ENCODE peak calls at places on chromosomes 6 and 20, in five cellular contexts. One of them, this sample, is unnamed.

GRCh38 chr6:125095501-125096301 is 57.9 kb upstream of the TPD52L1 start:
- DNase-seq in IMR-90: peak; percentile 76
- DNase-seq in choroid plexus epithelial cell: peak; percentile 75
- DNase-seq in fibroblast of lung: peak; percentile 85
- DNase-seq in fibroblast of the aortic adventitia: peak; percentile 82
- DNase-seq in this sample: peak; percentile 65

GRCh38 chr6:152221806-152222628 is 414.5 kb downstream of the ESR1 start:
- DNase-seq in choroid plexus epithelial cell: peak; percentile 4
- DNase-seq in fibroblast of lung: no peak
- DNase-seq in fibroblast of the aortic adventitia: no peak
- DNase-seq in IMR-90: no peak
- DNase-seq in this sample: no peak

GRCh38 chr6:35568967-35569606 is 56.4 kb upstream of the TULP1 start:
- DNase-seq in IMR-90: no peak
- DNase-seq in fibroblast of the aortic adventitia: no peak
- DNase-seq in fibroblast of lung: peak; percentile 64
- DNase-seq in choroid plexus epithelial cell: peak; percentile 66
- DNase-seq in this sample: peak; percentile 24

GRCh38 chr6:53252177-53252692 is 96.5 kb downstream of the ELOVL5 start:
- DNase-seq in fibroblast of the aortic adventitia: no peak
- DNase-seq in IMR-90: no peak
- DNase-seq in choroid plexus epithelial cell: no peak
- DNase-seq in fibroblast of lung: no peak
- DNase-seq in this sample: no peak

GRCh38 chr6:91539451-91539850 is 952.6 kb upstream of the MAP3K7 start:
- DNase-seq in choroid plexus epithelial cell: no peak
- DNase-seq in fibroblast of the aortic adventitia: no peak
- DNase-seq in fibroblast of lung: no peak
- DNase-seq in IMR-90: no peak
- DNase-seq in this sample: no peak

GRCh38 chr20:13953227-13953626 is 37.2 kb downstream of the SEL1L2 start:
- DNase-seq in choroid plexus epithelial cell: no peak
- DNase-seq in IMR-90: no peak
- DNase-seq in fibroblast of the aortic adventitia: no peak
- DNase-seq in fibroblast of lung: no peak
- DNase-seq in this sample: no peak

GRCh38 chr6:71419954-71420692 is 131.5 kb downstream of the OGFRL1 start:
- DNase-seq in choroid plexus epithelial cell: peak; percentile 35
- DNase-seq in fibroblast of the aortic adventitia: no peak
- DNase-seq in IMR-90: peak; percentile 35
- DNase-seq in fibroblast of lung: peak; percentile 38
- DNase-seq in this sample: peak; percentile 56

GRCh38 chr6:41939091-41939847 is 2.3 kb downstream of the CCND3 start:
- DNase-seq in IMR-90: peak; percentile 43
- DNase-seq in fibroblast of lung: peak; percentile 68
- DNase-seq in fibroblast of the aortic adventitia: peak; percentile 52
- DNase-seq in choroid plexus epithelial cell: peak; percentile 53
- DNase-seq in this sample: peak; percentile 30

GRCh38 chr6:104182811-104183210 is 676.9 kb downstream of the HACE1 start:
- DNase-seq in choroid plexus epithelial cell: peak; percentile 77
- DNase-seq in fibroblast of lung: no peak
- DNase-seq in IMR-90: no peak
- DNase-seq in fibroblast of the aortic adventitia: no peak
- DNase-seq in this sample: peak; percentile 55

GRCh38 chr6:41548098-41548840 is 2.1 kb downstream of the FOXP4 start:
- DNase-seq in fibroblast of the aortic adventitia: no peak
- DNase-seq in IMR-90: no peak
- DNase-seq in choroid plexus epithelial cell: no peak
- DNase-seq in fibroblast of lung: no peak
- DNase-seq in this sample: no peak

GRCh38 chr6:104402572-104402971 is 457.1 kb downstream of the HACE1 start:
- DNase-seq in choroid plexus epithelial cell: no peak
- DNase-seq in fibroblast of lung: no peak
- DNase-seq in IMR-90: no peak
- DNase-seq in fibroblast of the aortic adventitia: no peak
- DNase-seq in this sample: no peak

GRCh38 chr6:31896493-31896855 is 1.0 kb downstream of the EHMT2 start:
- DNase-seq in IMR-90: no peak
- DNase-seq in fibroblast of the aortic adventitia: no peak
- DNase-seq in fibroblast of lung: no peak
- DNase-seq in choroid plexus epithelial cell: no peak
- DNase-seq in this sample: no peak

GRCh38 chr6:31305674-31306219 is 33.9 kb upstream of the HLA-C start:
- DNase-seq in fibroblast of lung: no peak
- DNase-seq in fibroblast of the aortic adventitia: no peak
- DNase-seq in IMR-90: no peak
- DNase-seq in choroid plexus epithelial cell: no peak
- DNase-seq in this sample: no peak

GRCh38 chr6:2480267-2480966 is 235.0 kb upstream of the GMDS start:
- DNase-seq in fibroblast of the aortic adventitia: peak; percentile 28
- DNase-seq in IMR-90: no peak
- DNase-seq in choroid plexus epithelial cell: peak; percentile 28
- DNase-seq in fibroblast of lung: no peak
- DNase-seq in this sample: no peak

GRCh38 chr6:161922631-161923119 is 648.8 kb upstream of the AGPAT4 start:
- DNase-seq in choroid plexus epithelial cell: peak; percentile 84
- DNase-seq in fibroblast of lung: peak; percentile 87
- DNase-seq in IMR-90: peak; percentile 65
- DNase-seq in fibroblast of the aortic adventitia: no peak
- DNase-seq in this sample: peak; percentile 80

GRCh38 chr6:129543981-129544380 is 166.0 kb downstream of the ARHGAP18 start:
- DNase-seq in choroid plexus epithelial cell: peak; percentile 79
- DNase-seq in fibroblast of the aortic adventitia: peak; percentile 32
- DNase-seq in IMR-90: peak; percentile 46
- DNase-seq in fibroblast of lung: peak; percentile 30
- DNase-seq in this sample: peak; percentile 13

GRCh38 chr6:36130672-36131516 is 581 bp downstream of the MAPK13 start:
- DNase-seq in choroid plexus epithelial cell: peak; percentile 19
- DNase-seq in fibroblast of lung: no peak
- DNase-seq in fibroblast of the aortic adventitia: no peak
- DNase-seq in IMR-90: no peak
- DNase-seq in this sample: no peak

GRCh38 chr6:39646751-39647420 is 78.3 kb downstream of the KIF6 start:
- DNase-seq in fibroblast of the aortic adventitia: no peak
- DNase-seq in IMR-90: no peak
- DNase-seq in fibroblast of lung: no peak
- DNase-seq in choroid plexus epithelial cell: peak; percentile 3
- DNase-seq in this sample: no peak

GRCh38 chr20:35269055-35269781 is 8.7 kb downstream of the MMP24OS start:
- DNase-seq in IMR-90: peak; percentile 62
- DNase-seq in fibroblast of lung: peak; percentile 48
- DNase-seq in choroid plexus epithelial cell: peak; percentile 76
- DNase-seq in fibroblast of the aortic adventitia: peak; percentile 64
- DNase-seq in this sample: peak; percentile 56

GRCh38 chr20:61785567-61785816 is 280.2 kb downstream of the TAF4 start:
- DNase-seq in IMR-90: no peak
- DNase-seq in fibroblast of lung: no peak
- DNase-seq in choroid plexus epithelial cell: no peak
- DNase-seq in fibroblast of the aortic adventitia: no peak
- DNase-seq in this sample: no peak

GRCh38 chr6:2911171-2911570 is 8.1 kb upstream of the SERPINB9 start:
- DNase-seq in fibroblast of the aortic adventitia: no peak
- DNase-seq in choroid plexus epithelial cell: no peak
- DNase-seq in fibroblast of lung: no peak
- DNase-seq in IMR-90: no peak
- DNase-seq in this sample: no peak

GRCh38 chr6:158536891-158537798 is 22.7 kb upstream of the TMEM181 start:
- DNase-seq in fibroblast of the aortic adventitia: no peak
- DNase-seq in IMR-90: no peak
- DNase-seq in fibroblast of lung: peak; percentile 15
- DNase-seq in choroid plexus epithelial cell: no peak
- DNase-seq in this sample: no peak

GRCh38 chr20:7358670-7359069 is 581.6 kb downstream of the HAO1 start:
- DNase-seq in fibroblast of the aortic adventitia: no peak
- DNase-seq in choroid plexus epithelial cell: no peak
- DNase-seq in fibroblast of lung: no peak
- DNase-seq in IMR-90: no peak
- DNase-seq in this sample: no peak

GRCh38 chr20:35904982-35905663 is 49.2 kb downstream of the SCAND1 start:
- DNase-seq in choroid plexus epithelial cell: no peak
- DNase-seq in fibroblast of the aortic adventitia: no peak
- DNase-seq in IMR-90: no peak
- DNase-seq in fibroblast of lung: no peak
- DNase-seq in this sample: no peak

GRCh38 chr6:121999458-122000065 is 399.9 kb upstream of the HSF2 start:
- DNase-seq in IMR-90: no peak
- DNase-seq in choroid plexus epithelial cell: no peak
- DNase-seq in fibroblast of lung: no peak
- DNase-seq in fibroblast of the aortic adventitia: no peak
- DNase-seq in this sample: no peak

GRCh38 chr6:136803589-136803988 is 11.3 kb upstream of the MAP3K5 start:
- DNase-seq in fibroblast of the aortic adventitia: no peak
- DNase-seq in IMR-90: no peak
- DNase-seq in choroid plexus epithelial cell: no peak
- DNase-seq in fibroblast of lung: no peak
- DNase-seq in this sample: no peak

GRCh38 chr20:51360451-51361230 is 181.9 kb downstream of the NFATC2 start:
- DNase-seq in IMR-90: peak; percentile 100
- DNase-seq in fibroblast of the aortic adventitia: peak; percentile 92
- DNase-seq in choroid plexus epithelial cell: peak; percentile 99
- DNase-seq in fibroblast of lung: peak; percentile 98
- DNase-seq in this sample: peak; percentile 100

GRCh38 chr6:39906318-39906761 is 27.9 kb downstream of the MOCS1 start:
- DNase-seq in choroid plexus epithelial cell: no peak
- DNase-seq in fibroblast of lung: no peak
- DNase-seq in IMR-90: no peak
- DNase-seq in fibroblast of the aortic adventitia: no peak
- DNase-seq in this sample: no peak

GRCh38 chr20:10739575-10739974 is 65.8 kb upstream of the JAG1 start:
- DNase-seq in IMR-90: no peak
- DNase-seq in fibroblast of lung: peak; percentile 20
- DNase-seq in choroid plexus epithelial cell: peak; percentile 45
- DNase-seq in fibroblast of the aortic adventitia: peak; percentile 51
- DNase-seq in this sample: no peak

GRCh38 chr20:2311329-2311728 is 15.5 kb downstream of the TGM3 start:
- DNase-seq in fibroblast of lung: no peak
- DNase-seq in fibroblast of the aortic adventitia: no peak
- DNase-seq in choroid plexus epithelial cell: no peak
- DNase-seq in IMR-90: no peak
- DNase-seq in this sample: no peak
- H3K4me3 ChIP-seq in fibroblast of lung: no peak overlapping the region
- H3K4me3 ChIP-seq in fibroblast of the aortic adventitia: no peak overlapping the region
- H3K4me3 ChIP-seq in choroid plexus epithelial cell: no peak overlapping the region
- H3K4me3 ChIP-seq in IMR-90: no peak overlapping the region
- H3K4me3 ChIP-seq in this sample: no peak overlapping the region

DNA sequence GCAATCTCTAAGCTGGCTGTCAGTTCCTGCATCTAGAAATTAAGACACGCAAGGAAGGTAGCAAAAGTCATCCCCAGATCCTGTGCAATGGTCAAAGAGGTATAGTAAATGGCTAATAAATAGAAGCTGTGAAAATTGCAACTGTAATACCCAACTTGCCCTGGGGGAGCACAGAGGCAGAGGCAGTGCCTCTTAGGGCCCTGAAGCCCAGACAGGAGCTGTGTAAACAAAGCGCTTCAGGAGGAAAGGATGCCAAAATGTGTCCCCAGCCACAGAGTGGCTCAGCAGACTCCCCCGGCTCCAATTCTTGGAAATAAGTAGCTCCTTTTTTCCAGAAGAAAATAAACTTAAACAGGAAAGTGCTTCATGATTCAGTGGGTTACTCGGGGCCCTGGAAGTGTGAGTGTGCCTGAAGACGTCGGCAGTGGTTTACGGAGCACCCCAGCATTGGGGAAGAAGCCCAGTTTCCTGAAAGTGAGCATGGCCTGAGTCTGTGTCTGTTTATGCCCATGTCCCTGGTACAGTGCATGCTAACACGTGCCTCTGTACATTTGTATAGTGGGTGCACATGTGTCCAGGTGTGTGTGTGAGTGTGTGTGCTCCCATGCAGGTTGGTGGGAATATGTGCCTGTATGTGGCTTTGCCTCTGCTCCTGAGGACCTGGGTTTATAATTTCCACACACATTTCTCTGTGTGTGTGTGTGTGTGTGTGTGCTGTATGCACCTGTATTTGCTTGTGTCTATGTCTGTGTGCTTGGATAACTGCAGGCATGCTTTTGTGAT is 246.7 kb downstream of the MAFB start:
- DNase-seq in IMR-90: no peak
- DNase-seq in fibroblast of the aortic adventitia: peak; percentile 1
- DNase-seq in choroid plexus epithelial cell: peak; percentile 63
- DNase-seq in fibroblast of lung: peak; percentile 32
- DNase-seq in this sample: peak; percentile 19
- TF ChIP-seq CTCF in IMR-90: no peak
- TF ChIP-seq CTCF in fibroblast of the aortic adventitia: peak; percentile 15
- TF ChIP-seq CTCF in choroid plexus epithelial cell: peak; percentile 71
- TF ChIP-seq CTCF in fibroblast of lung: peak; percentile 39
- TF ChIP-seq CTCF in this sample: peak; percentile 22

DNA sequence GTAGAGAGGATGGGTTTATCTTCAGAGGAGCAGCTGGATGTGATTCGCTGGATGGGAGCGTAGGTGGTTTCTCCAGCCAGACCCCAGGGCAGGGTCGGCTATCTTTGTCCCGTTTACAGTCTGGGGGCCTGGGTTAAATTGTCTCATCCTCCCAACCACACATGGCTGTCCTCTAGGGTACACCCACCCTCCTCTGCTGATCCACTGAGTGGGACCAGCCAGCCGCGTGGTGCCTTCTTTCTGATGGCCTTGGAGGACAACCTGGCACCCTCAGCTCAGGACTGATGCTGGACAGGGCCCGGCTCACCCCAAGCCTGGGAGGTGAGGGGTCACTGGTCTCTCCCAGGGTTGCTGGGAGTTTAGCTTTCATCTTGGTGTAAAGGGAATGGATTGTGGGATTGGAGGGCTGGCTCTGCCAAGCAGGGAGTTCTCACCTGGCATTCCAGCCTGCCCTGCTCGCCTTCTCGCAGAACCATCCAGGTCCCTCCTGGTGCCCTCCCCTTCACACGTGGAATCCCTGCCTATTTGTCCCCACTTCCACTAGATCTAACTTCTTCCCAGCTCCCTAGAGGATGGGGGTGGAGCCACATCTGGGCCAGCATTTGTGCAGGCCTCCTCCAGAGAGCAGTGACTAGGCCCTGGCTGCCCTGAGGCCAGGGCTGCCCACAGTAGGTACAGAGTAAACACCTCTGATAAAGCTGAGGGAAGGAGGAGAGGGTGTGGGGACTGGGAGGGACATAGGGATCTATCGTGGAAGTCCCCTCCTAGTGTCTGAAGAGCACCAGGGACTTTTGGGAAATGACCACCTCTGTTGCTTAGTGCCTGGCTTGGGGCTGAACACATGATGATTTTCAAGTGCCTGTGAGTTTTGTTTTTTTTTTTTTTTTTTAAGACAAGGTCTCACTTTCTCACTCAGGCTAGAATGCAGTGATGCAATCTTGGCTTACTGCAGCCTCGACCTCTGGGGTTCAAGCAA is 1.6 kb downstream of the ITPR3 start:
- DNase-seq in choroid plexus epithelial cell: peak; percentile 39
- DNase-seq in IMR-90: no peak
- DNase-seq in fibroblast of lung: peak; percentile 44
- DNase-seq in fibroblast of the aortic adventitia: peak; percentile 55
- DNase-seq in this sample: no peak
- H3K4me3 ChIP-seq in choroid plexus epithelial cell: no peak overlapping the region
- H3K4me3 ChIP-seq in IMR-90: no peak overlapping the region
- H3K4me3 ChIP-seq in fibroblast of lung: peak overlapping the region; percentile 76
- H3K4me3 ChIP-seq in fibroblast of the aortic adventitia: peak overlapping the region; percentile 83
- H3K4me3 ChIP-seq in this sample: peak overlapping the region; percentile 57

GRCh38 chr20:8933391-8933807 is 135.5 kb upstream of the PLCB4 start:
- DNase-seq in fibroblast of the aortic adventitia: peak; percentile 11
- DNase-seq in IMR-90: no peak
- DNase-seq in fibroblast of lung: peak; percentile 4
- DNase-seq in choroid plexus epithelial cell: no peak
- DNase-seq in this sample: no peak
- TF ChIP-seq CTCF in fibroblast of the aortic adventitia: no peak
- TF ChIP-seq CTCF in IMR-90: no peak
- TF ChIP-seq CTCF in fibroblast of lung: no peak
- TF ChIP-seq CTCF in choroid plexus epithelial cell: no peak
- TF ChIP-seq CTCF in this sample: no peak